ENCODE peak calls at places on chromosomes 16 and 17, in nine cellular contexts. One of them, this sample, is unnamed.

GRCh38 chr16:7185689-7186088 is 147.0 kb upstream of the RBFOX1 start:
- DNase-seq in PC-9: no peak
- DNase-seq in OCI-LY7: no peak
- DNase-seq in PC-3: peak; percentile 27
- DNase-seq in GM23338: no peak
- DNase-seq in HCT116: no peak
- DNase-seq in Karpas-422: no peak
- DNase-seq in hepatocyte: peak; percentile 23
- DNase-seq in SK-N-SH: no peak
- DNase-seq in this sample: no peak

GRCh38 chr17:80477647-80478478 is 1.5 kb upstream of the NPTX1 start:
- DNase-seq in PC-9: no peak
- DNase-seq in OCI-LY7: no peak
- DNase-seq in PC-3: no peak
- DNase-seq in GM23338: peak; percentile 82
- DNase-seq in HCT116: no peak
- DNase-seq in Karpas-422: no peak
- DNase-seq in hepatocyte: peak; percentile 83
- DNase-seq in SK-N-SH: peak; percentile 95
- DNase-seq in this sample: peak; percentile 83

GRCh38 chr16:78528265-78528664 is 428.8 kb downstream of the WWOX start:
- DNase-seq in PC-9: no peak
- DNase-seq in OCI-LY7: no peak
- DNase-seq in PC-3: no peak
- DNase-seq in GM23338: no peak
- DNase-seq in HCT116: no peak
- DNase-seq in Karpas-422: no peak
- DNase-seq in hepatocyte: no peak
- DNase-seq in SK-N-SH: no peak
- DNase-seq in this sample: no peak

GRCh38 chr16:65744401-65744800 is 622.1 kb upstream of the CDH5 start:
- DNase-seq in PC-9: no peak
- DNase-seq in OCI-LY7: no peak
- DNase-seq in PC-3: no peak
- DNase-seq in GM23338: no peak
- DNase-seq in HCT116: no peak
- DNase-seq in Karpas-422: no peak
- DNase-seq in hepatocyte: no peak
- DNase-seq in SK-N-SH: no peak
- DNase-seq in this sample: no peak

GRCh38 chr17:76202516-76202915 is 37.8 kb downstream of the RNF157 start:
- DNase-seq in PC-9: no peak
- DNase-seq in OCI-LY7: no peak
- DNase-seq in PC-3: no peak
- DNase-seq in GM23338: no peak
- DNase-seq in HCT116: no peak
- DNase-seq in Karpas-422: no peak
- DNase-seq in hepatocyte: no peak
- DNase-seq in SK-N-SH: no peak
- DNase-seq in this sample: peak; percentile 7

GRCh38 chr17:62800580-62800979 is 7.5 kb downstream of the MARCHF10 start:
- DNase-seq in PC-9: peak; percentile 88
- DNase-seq in OCI-LY7: no peak
- DNase-seq in PC-3: peak; percentile 96
- DNase-seq in GM23338: peak; percentile 51
- DNase-seq in HCT116: no peak
- DNase-seq in Karpas-422: no peak
- DNase-seq in hepatocyte: peak; percentile 61
- DNase-seq in SK-N-SH: no peak
- DNase-seq in this sample: peak; percentile 55

GRCh38 chr17:75758131-75758905 is 6.7 kb downstream of the GALK1 start:
- DNase-seq in PC-9: no peak
- DNase-seq in OCI-LY7: no peak
- DNase-seq in PC-3: peak; percentile 54
- DNase-seq in GM23338: peak; percentile 64
- DNase-seq in HCT116: no peak
- DNase-seq in Karpas-422: peak; percentile 57
- DNase-seq in hepatocyte: no peak
- DNase-seq in SK-N-SH: peak; percentile 30
- DNase-seq in this sample: no peak

GRCh38 chr16:68760671-68761275 is 23.7 kb downstream of the CDH1 start:
- DNase-seq in PC-9: peak; percentile 73
- DNase-seq in OCI-LY7: peak; percentile 16
- DNase-seq in PC-3: peak; percentile 71
- DNase-seq in GM23338: no peak
- DNase-seq in HCT116: no peak
- DNase-seq in Karpas-422: no peak
- DNase-seq in hepatocyte: peak; percentile 42
- DNase-seq in SK-N-SH: no peak
- DNase-seq in this sample: peak; percentile 30

GRCh38 chr17:5694507-5694906 is 110.2 kb upstream of the NLRP1 start:
- DNase-seq in PC-9: no peak
- DNase-seq in OCI-LY7: no peak
- DNase-seq in PC-3: peak; percentile 29
- DNase-seq in GM23338: peak; percentile 66
- DNase-seq in HCT116: no peak
- DNase-seq in Karpas-422: no peak
- DNase-seq in hepatocyte: no peak
- DNase-seq in SK-N-SH: no peak
- DNase-seq in this sample: no peak

GRCh38 chr17:71986886-71987285 is 133.9 kb upstream of the SOX9 start:
- DNase-seq in PC-9: no peak
- DNase-seq in OCI-LY7: no peak
- DNase-seq in PC-3: peak; percentile 91
- DNase-seq in GM23338: no peak
- DNase-seq in HCT116: no peak
- DNase-seq in Karpas-422: no peak
- DNase-seq in hepatocyte: no peak
- DNase-seq in SK-N-SH: no peak
- DNase-seq in this sample: no peak

GRCh38 chr17:63487014-63487339 is 10.1 kb downstream of the ACE start:
- DNase-seq in PC-9: no peak
- DNase-seq in OCI-LY7: no peak
- DNase-seq in PC-3: no peak
- DNase-seq in GM23338: no peak
- DNase-seq in HCT116: no peak
- DNase-seq in Karpas-422: no peak
- DNase-seq in hepatocyte: no peak
- DNase-seq in SK-N-SH: peak; percentile 30
- DNase-seq in this sample: no peak

DNA sequence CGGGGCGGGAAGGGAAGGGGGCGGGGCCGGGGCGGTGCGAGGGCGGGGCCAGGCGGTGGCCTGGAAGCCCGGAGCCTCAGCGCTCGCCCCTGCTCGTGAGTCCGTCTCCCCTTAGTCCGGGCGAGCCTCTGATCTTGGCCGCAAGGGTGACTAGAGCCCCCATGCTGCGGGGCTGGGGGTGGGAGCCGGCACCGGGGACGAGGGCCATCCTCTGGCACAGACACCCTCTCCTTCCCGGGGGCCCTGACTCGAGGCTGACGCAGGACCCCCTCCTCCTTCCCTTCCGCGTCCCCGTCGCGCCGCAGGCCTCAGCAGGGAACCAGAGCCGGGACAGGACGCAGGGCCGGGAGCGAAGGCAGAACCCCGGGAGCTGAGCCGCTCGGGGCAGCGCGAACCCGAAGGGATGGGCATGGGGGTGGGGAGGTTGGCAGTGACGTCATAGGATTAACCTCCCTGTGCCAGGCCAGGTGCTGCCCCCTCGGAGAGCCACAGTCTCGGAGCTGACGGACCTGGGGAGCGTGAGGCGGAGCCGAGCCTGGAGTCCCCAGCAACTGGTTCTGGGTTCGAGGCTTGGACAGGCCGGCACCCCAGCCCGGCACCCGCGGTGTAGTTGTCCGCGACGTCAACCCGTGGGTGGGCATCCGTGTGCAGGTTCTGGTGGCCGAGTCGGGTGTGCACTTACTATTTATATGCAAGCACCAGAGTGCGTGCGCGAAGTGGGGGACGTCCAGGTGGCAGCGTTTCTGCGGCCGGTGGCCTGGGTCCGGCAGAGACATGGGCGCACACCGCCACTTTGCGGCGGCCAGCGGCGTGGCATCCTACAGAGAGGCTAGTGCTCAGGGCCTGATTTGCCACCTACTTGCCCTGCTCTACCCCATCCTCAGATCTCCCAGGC is 501 bp upstream of the PLCD3 start:
- DNase-seq in PC-9: peak; percentile 80
- DNase-seq in OCI-LY7: peak; percentile 84
- DNase-seq in PC-3: peak; percentile 92
- DNase-seq in GM23338: peak; percentile 88
- DNase-seq in HCT116: peak; percentile 67
- DNase-seq in Karpas-422: peak; percentile 86
- DNase-seq in hepatocyte: peak; percentile 92
- DNase-seq in SK-N-SH: peak; percentile 95
- DNase-seq in this sample: peak; percentile 90
- H2AFZ ChIP-seq in PC-9: peak overlapping the region; percentile 96
- H2AFZ ChIP-seq in OCI-LY7: peak overlapping the region; percentile 75
- H2AFZ ChIP-seq in PC-3: peak overlapping the region; percentile 81
- H2AFZ ChIP-seq in GM23338: peak overlapping the region; percentile 94
- H2AFZ ChIP-seq in HCT116: peak overlapping the region; percentile 84
- H2AFZ ChIP-seq in Karpas-422: peak overlapping the region; percentile 100
- H2AFZ ChIP-seq in hepatocyte: peak overlapping the region; percentile 98
- H2AFZ ChIP-seq in SK-N-SH: peak overlapping the region; percentile 90
- H2AFZ ChIP-seq in this sample: peak overlapping the region; percentile 89

DNA sequence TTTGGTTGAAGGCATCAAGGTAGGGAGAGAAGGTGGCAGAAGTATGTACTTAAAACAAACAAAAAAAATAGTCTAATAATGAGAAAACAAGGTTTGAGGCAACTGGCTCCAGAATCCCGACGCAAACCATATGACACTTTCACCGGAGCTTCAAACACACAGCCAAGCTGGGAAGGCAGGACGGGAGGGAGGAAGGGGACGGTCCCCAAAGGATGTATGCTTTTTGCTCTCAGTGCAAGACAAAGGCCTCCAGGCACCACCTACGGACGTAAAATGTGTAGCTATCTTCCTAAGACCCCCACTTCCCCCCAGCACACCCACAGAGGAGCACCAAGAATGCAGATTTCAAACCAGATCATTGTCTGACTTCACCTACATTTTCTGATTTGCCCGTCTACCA is 102.3 kb downstream of the ZFHX3 start:
- DNase-seq in PC-9: no peak
- DNase-seq in OCI-LY7: no peak
- DNase-seq in PC-3: no peak
- DNase-seq in GM23338: no peak
- DNase-seq in HCT116: no peak
- DNase-seq in Karpas-422: no peak
- DNase-seq in hepatocyte: no peak
- DNase-seq in SK-N-SH: no peak
- DNase-seq in this sample: no peak
- H3K9me2 ChIP-seq in PC-9: no peaks in the 10 kb centered on the region
- H3K9me2 ChIP-seq in OCI-LY7: no peaks in the 10 kb centered on the region
- H3K9me2 ChIP-seq in PC-3: no peaks in the 10 kb centered on the region
- H3K9me2 ChIP-seq in GM23338: no peaks in the 10 kb centered on the region
- H3K9me2 ChIP-seq in HCT116: no peaks in the 10 kb centered on the region
- H3K9me2 ChIP-seq in Karpas-422: no peaks in the 10 kb centered on the region
- H3K9me2 ChIP-seq in hepatocyte: no peaks in the 10 kb centered on the region
- H3K9me2 ChIP-seq in SK-N-SH: no peaks in the 10 kb centered on the region
- H3K9me2 ChIP-seq in this sample: no peaks in the 10 kb centered on the region

GRCh38 chr17:81576621-81577277 is 24.6 kb upstream of the FAAP100 start:
- DNase-seq in PC-9: peak; percentile 79
- DNase-seq in OCI-LY7: no peak
- DNase-seq in PC-3: peak; percentile 95
- DNase-seq in GM23338: no peak
- DNase-seq in HCT116: no peak
- DNase-seq in Karpas-422: no peak
- DNase-seq in hepatocyte: no peak
- DNase-seq in SK-N-SH: no peak
- DNase-seq in this sample: peak; percentile 90

GRCh38 chr17:81573794-81574642 is 21.9 kb upstream of the FAAP100 start:
- DNase-seq in PC-9: no peak
- DNase-seq in OCI-LY7: no peak
- DNase-seq in PC-3: no peak
- DNase-seq in GM23338: no peak
- DNase-seq in HCT116: no peak
- DNase-seq in Karpas-422: no peak
- DNase-seq in hepatocyte: no peak
- DNase-seq in SK-N-SH: peak; percentile 65
- DNase-seq in this sample: no peak

GRCh38 chr17:81574643-81574956 is 22.4 kb upstream of the FAAP100 start:
- DNase-seq in PC-9: no peak
- DNase-seq in OCI-LY7: no peak
- DNase-seq in PC-3: no peak
- DNase-seq in GM23338: no peak
- DNase-seq in HCT116: no peak
- DNase-seq in Karpas-422: no peak
- DNase-seq in hepatocyte: no peak
- DNase-seq in SK-N-SH: no peak
- DNase-seq in this sample: no peak

GRCh38 chr17:81577278-81578000 is 25.3 kb upstream of the FAAP100 start:
- DNase-seq in PC-9: no peak
- DNase-seq in OCI-LY7: peak; percentile 19
- DNase-seq in PC-3: peak; percentile 30
- DNase-seq in GM23338: no peak
- DNase-seq in HCT116: no peak
- DNase-seq in Karpas-422: no peak
- DNase-seq in hepatocyte: no peak
- DNase-seq in SK-N-SH: no peak
- DNase-seq in this sample: no peak

DNA sequence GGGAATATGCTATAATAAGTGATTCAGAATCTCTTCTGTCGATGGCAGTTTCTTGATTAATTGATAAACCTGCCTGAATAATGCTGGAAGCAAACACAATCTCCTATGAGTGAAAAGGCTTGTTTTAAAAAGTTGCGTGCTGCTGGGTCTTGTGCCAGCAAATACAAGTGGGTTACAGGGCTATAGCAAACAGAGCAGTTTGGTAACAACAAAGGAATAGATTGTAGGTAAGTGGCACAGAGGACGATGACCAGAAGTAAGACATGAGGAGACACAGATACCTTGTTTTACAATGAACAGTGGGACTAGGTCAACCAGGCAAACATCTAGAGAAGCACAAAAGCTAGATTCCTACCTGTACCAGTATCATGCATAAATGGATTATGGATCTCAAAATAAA is 23.7 kb upstream of the FAAP100 start:
- DNase-seq in PC-9: no peak
- DNase-seq in OCI-LY7: no peak
- DNase-seq in PC-3: no peak
- DNase-seq in GM23338: no peak
- DNase-seq in HCT116: no peak
- DNase-seq in Karpas-422: no peak
- DNase-seq in hepatocyte: no peak
- DNase-seq in SK-N-SH: no peak
- DNase-seq in this sample: no peak
- H3K79me2 ChIP-seq in PC-9: peaks cover 28% of the 10 kb centered on the region
- H3K79me2 ChIP-seq in OCI-LY7: no peaks in the 10 kb centered on the region
- H3K79me2 ChIP-seq in PC-3: peaks cover 41% of the 10 kb centered on the region
- H3K79me2 ChIP-seq in GM23338: peaks cover 5% of the 10 kb centered on the region
- H3K79me2 ChIP-seq in HCT116: peaks cover 74% of the 10 kb centered on the region
- H3K79me2 ChIP-seq in Karpas-422: no peaks in the 10 kb centered on the region
- H3K79me2 ChIP-seq in hepatocyte: peaks cover 13% of the 10 kb centered on the region
- H3K79me2 ChIP-seq in SK-N-SH: peaks cover 73% of the 10 kb centered on the region
- H3K79me2 ChIP-seq in this sample: peaks cover 78% of the 10 kb centered on the region

GRCh38 chr17:47287068-47287467 is 33.4 kb downstream of the ITGB3 start:
- DNase-seq in PC-9: no peak
- DNase-seq in OCI-LY7: no peak
- DNase-seq in PC-3: no peak
- DNase-seq in GM23338: no peak
- DNase-seq in HCT116: no peak
- DNase-seq in Karpas-422: peak; percentile 69
- DNase-seq in hepatocyte: no peak
- DNase-seq in SK-N-SH: no peak
- DNase-seq in this sample: no peak
- H2AFZ ChIP-seq in PC-9: no peak overlapping the region
- H2AFZ ChIP-seq in OCI-LY7: no peak overlapping the region
- H2AFZ ChIP-seq in PC-3: no peak overlapping the region
- H2AFZ ChIP-seq in GM23338: no peak overlapping the region
- H2AFZ ChIP-seq in HCT116: no peak overlapping the region
- H2AFZ ChIP-seq in Karpas-422: peak overlapping the region; percentile 87
- H2AFZ ChIP-seq in hepatocyte: no peak overlapping the region
- H2AFZ ChIP-seq in SK-N-SH: no peak overlapping the region
- H2AFZ ChIP-seq in this sample: no peak overlapping the region

This sample was measured in GM23248.